ENCODE peak calls at places on chromosomes 1 and 21, in four cellular contexts. V, S, C and G are unnamed samples.

GRCh38 chr1:213714645-213715044 is 273.1 kb upstream of the PROX1 start:
- DNase-seq in V (no peak), S (no peak), C (no peak), G (peak)

GRCh38 chr1:160607051-160608032 is 28.0 kb upstream of the CD84 start:
- DNase-seq in V (peak), S (no peak), C (peak), G (peak)

GRCh38 chr1:86396503-86396900 is 379 bp upstream of the ODF2L start:
- DNase-seq in V (no peak), S (no peak), C (no peak), G (no peak)

GRCh38 chr1:85245891-85246290 is 13.6 kb downstream of the C1orf52 start:
- DNase-seq in V (no peak), S (no peak), C (no peak), G (no peak)

GRCh38 chr1:99560192-99561040 is 85.5 kb upstream of the PALMD start:
- DNase-seq in V (no peak), S (no peak), C (no peak), G (no peak)

GRCh38 chr1:169110691-169111447 is 4.4 kb downstream of the ATP1B1 start:
- DNase-seq in V (no peak), S (no peak), C (no peak), G (no peak)

GRCh38 chr21:43917515-43918384 is 52.7 kb downstream of the AGPAT3 start:
- DNase-seq in V (peak), S (no peak), C (peak), G (peak)

GRCh38 chr1:88935522-88936222 is 44.3 kb upstream of the GTF2B start:
- DNase-seq in V (peak), S (no peak), C (no peak), G (peak)

GRCh38 chr1:94395231-94395630 is 23.0 kb upstream of the ABCD3 start:
- DNase-seq in V (no peak), S (no peak), C (no peak), G (no peak)

GRCh38 chr1:93516164-93516563 is 68.2 kb downstream of the FNBP1L start:
- DNase-seq in V (no peak), S (no peak), C (peak), G (no peak)

GRCh38 chr1:2326524-2326923 is 64.8 kb downstream of the MORN1 start:
- DNase-seq in V (no peak), S (no peak), C (no peak), G (no peak)

GRCh38 chr21:44615881-44616590 is 4.2 kb downstream of the KRTAP10-8 start:
- DNase-seq in V (no peak), S (no peak), C (no peak), G (no peak)

GRCh38 chr21:46564391-46564790 is 40.5 kb downstream of the S100B start:
- DNase-seq in V (peak), S (no peak), C (no peak), G (no peak)

GRCh38 chr1:192826791-192827477 is 18.1 kb downstream of the RGS2 start:
- DNase-seq in V (no peak), S (no peak), C (no peak), G (no peak)

GRCh38 chr1:235650341-235651169 is 971 bp upstream of the GNG4 start:
- DNase-seq in V (no peak), S (no peak), C (no peak), G (peak)

GRCh38 chr21:44887807-44888580 is 14.5 kb upstream of the PTTG1IP start:
- DNase-seq in V (no peak), S (no peak), C (no peak), G (no peak)

GRCh38 chr1:48627467-48627866 is 149.2 kb downstream of the BEND5 start:
- DNase-seq in V (no peak), S (no peak), C (no peak), G (no peak)

DNA sequence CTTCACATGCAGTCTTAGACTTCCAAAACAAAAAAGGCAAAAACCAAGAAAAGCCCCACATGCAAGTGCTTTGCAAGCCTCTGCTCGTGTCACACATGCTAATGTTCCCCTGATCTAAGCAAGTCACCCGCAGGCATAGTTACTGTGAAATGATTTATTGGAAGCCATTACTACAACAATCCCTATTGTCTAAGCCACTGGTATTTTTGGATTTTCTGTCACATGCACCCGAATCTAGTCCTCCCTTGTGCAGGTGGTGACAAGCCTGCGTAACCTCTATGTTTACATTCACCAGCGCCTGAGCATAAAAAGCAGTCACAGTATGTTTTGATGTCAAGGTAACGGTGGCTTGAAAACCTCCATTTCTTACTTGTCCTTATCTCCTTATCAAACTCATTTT is 39.7 kb upstream of the KANK4 start:
- DNase-seq in V (no peak), S (no peak), C (no peak), G (no peak)
- TF ChIP-seq CBX5 in V (no peak), S (no peak), C (no peak), G (no peak)

DNA sequence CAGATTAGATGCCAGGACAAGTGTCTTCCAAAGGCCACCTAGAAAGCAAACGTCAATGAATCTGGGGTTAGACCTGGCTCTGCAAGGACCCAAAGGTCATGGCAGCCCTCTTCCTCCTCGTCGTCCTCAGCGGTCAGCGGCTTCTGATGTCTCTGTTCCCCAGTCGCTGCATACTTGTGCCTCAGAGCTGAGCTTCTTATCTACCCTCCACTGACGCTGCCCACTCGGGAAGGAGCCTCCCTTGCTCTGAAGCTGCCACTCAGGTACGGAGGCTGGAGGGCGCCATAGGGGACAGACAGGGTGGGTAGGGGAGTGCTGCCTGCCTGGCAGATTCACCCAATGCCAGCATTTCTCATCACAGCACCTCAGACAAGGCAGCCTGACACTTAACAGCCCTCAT is 11.4 kb upstream of the UMODL1 start:
- DNase-seq in V (no peak), S (no peak), C (no peak), G (no peak)
- TF ChIP-seq CBX5 in V (no peak), S (no peak), C (no peak), G (no peak)

GRCh38 chr21:31370281-31370892 is 26.3 kb upstream of the TIAM1 start:
- DNase-seq in V (no peak), S (no peak), C (no peak), G (no peak)
- TF ChIP-seq CBX5 in V (no peak), S (no peak), C (no peak), G (no peak)

GRCh38 chr1:24138481-24139158 is 4.3 kb downstream of the IL22RA1 start:
- DNase-seq in V (no peak), S (no peak), C (no peak), G (no peak)

GRCh38 chr1:24140741-24141181 is 2.2 kb downstream of the IL22RA1 start:
- DNase-seq in V (no peak), S (no peak), C (no peak), G (no peak)

GRCh38 chr1:24141311-24141997 is 1.5 kb downstream of the IL22RA1 start:
- DNase-seq in V (no peak), S (no peak), C (no peak), G (peak)

GRCh38 chr1:24139159-24139489 is 3.8 kb downstream of the IL22RA1 start:
- DNase-seq in V (no peak), S (no peak), C (no peak), G (no peak)

GRCh38 chr1:24139846-24140425 is 3.0 kb downstream of the IL22RA1 start:
- DNase-seq in V (no peak), S (no peak), C (no peak), G (no peak)
- TF ChIP-seq CBX5 in V (no peak), S (no peak), C (no peak), G (no peak)

DNA sequence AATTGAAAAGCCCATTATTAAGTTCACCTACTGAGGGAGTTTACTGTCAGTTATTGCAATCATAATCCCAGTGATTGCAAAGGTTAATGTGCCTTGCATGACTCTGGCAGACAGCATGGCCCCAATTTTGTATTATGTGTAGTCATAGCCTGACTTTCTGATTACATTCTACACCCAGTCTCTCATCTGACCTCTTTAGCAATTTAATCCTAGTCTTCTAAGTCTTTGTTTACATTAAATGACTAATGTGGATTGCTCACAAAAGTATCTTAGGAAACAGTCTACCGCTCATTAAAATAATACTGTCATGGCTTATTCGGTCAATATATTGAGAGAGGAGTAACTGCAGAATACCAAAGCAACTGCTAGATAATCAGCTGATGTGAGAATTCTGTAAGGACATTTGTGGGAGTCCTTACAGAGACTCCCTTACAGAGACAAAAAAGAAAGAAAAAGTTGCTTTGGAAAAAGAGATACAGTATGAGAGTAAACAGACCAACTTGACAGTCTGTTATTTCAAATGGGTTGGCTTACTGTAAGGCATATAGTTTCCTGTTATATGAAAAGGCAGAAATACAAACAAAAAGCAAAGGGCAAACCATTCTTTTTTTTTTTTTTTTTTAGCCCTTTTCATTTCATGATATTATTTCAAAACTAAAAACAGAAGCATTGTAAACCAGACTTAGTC is 42.8 kb downstream of the SMG7 start:
- DNase-seq in V (no peak), S (no peak), C (no peak), G (no peak)
- TF ChIP-seq CBX5 in V (no peak), S (no peak), C (no peak), G (no peak)

GRCh38 chr1:8465692-8466091 is 147.8 kb downstream of the SLC45A1 start:
- DNase-seq in V (no peak), S (no peak), C (no peak), G (no peak)

GRCh38 chr1:8467308-8467707 is 149.4 kb downstream of the SLC45A1 start:
- DNase-seq in V (no peak), S (no peak), C (no peak), G (no peak)

GRCh38 chr1:8464377-8464776 is 146.5 kb downstream of the SLC45A1 start:
- DNase-seq in V (no peak), S (no peak), C (no peak), G (no peak)

GRCh38 chr1:8463144-8463927 is 145.4 kb downstream of the SLC45A1 start:
- DNase-seq in V (no peak), S (no peak), C (no peak), G (peak)

GRCh38 chr1:8464987-8465386 is 147.1 kb downstream of the SLC45A1 start:
- DNase-seq in V (no peak), S (no peak), C (no peak), G (no peak)
- TF ChIP-seq CBX5 in V (no peak), S (no peak), C (no peak), G (no peak)

GRCh38 chr1:101309334-101310221 is 72.8 kb downstream of the S1PR1 start:
- DNase-seq in V (peak), S (no peak), C (no peak), G (peak)
- TF ChIP-seq CBX5 in V (no peak), S (no peak), C (no peak), G (no peak)

GRCh38 chr1:31678681-31679080 is 25.1 kb downstream of the COL16A1 start:
- DNase-seq in V (no peak), S (no peak), C (no peak), G (no peak)

GRCh38 chr1:31679091-31679490 is 24.7 kb downstream of the COL16A1 start:
- DNase-seq in V (no peak), S (no peak), C (no peak), G (no peak)

GRCh38 chr1:31675761-31676160 is 28.1 kb downstream of the COL16A1 start:
- DNase-seq in V (no peak), S (no peak), C (no peak), G (no peak)

GRCh38 chr1:31677949-31678348 is 25.9 kb downstream of the COL16A1 start:
- DNase-seq in V (no peak), S (no peak), C (no peak), G (no peak)

GRCh38 chr1:31677401-31677800 is 26.4 kb downstream of the COL16A1 start:
- DNase-seq in V (no peak), S (no peak), C (no peak), G (no peak)
- TF ChIP-seq CBX5 in V (no peak), S (no peak), C (no peak), G (no peak)

GRCh38 chr21:38494688-38495087 is 3.6 kb downstream of the ERG start:
- DNase-seq in V (no peak), S (no peak), C (no peak), G (no peak)

GRCh38 chr21:38495242-38495641 is 3.0 kb downstream of the ERG start:
- DNase-seq in V (no peak), S (no peak), C (no peak), G (no peak)

GRCh38 chr21:38493549-38494253 is 4.6 kb downstream of the ERG start:
- DNase-seq in V (no peak), S (no peak), C (no peak), G (no peak)

GRCh38 chr21:38496224-38496623 is 2.1 kb downstream of the ERG start:
- DNase-seq in V (no peak), S (no peak), C (no peak), G (no peak)

GRCh38 chr21:38494254-38494648 is 4.0 kb downstream of the ERG start:
- DNase-seq in V (no peak), S (no peak), C (no peak), G (no peak)
- TF ChIP-seq CBX5 in V (no peak), S (no peak), C (no peak), G (no peak)